ENCODE peak calls at places on chromosomes 6 and 20, in nine cellular contexts. Y is GM12878, Q is heart left ventricle, Z is OCI-LY7, X is left lung, A is tibial artery, M is cardiac muscle cell, K is stomach, U is adrenal gland. N is an unnamed sample.

GRCh38 chr20:3889489-3890409 is 562 bp downstream of the PANK2 start:
- DNase-seq in Z (peak; percentile 64), M (peak; percentile 13), Q (peak; percentile 77), U (peak; percentile 56), Y (no peak), K (peak; percentile 40), X (peak; percentile 89), A (peak; percentile 74), N (peak; percentile 59)

GRCh38 chr6:18454446-18454845 is 67.3 kb downstream of the RNF144B start:
- DNase-seq in U (no peak), Z (no peak), X (no peak), Y (no peak), K (no peak), Q (no peak), M (no peak), A (no peak), N (no peak)

GRCh38 chr6:23633986-23634385 is 492.0 kb upstream of the NRSN1 start:
- DNase-seq in Y (no peak), U (no peak), Q (no peak), Z (no peak), K (no peak), M (no peak), X (peak; percentile 50), A (no peak), N (no peak)

GRCh38 chr20:51036226-51036625 is 13.3 kb upstream of the KCNG1 start:
- DNase-seq in X (no peak), Y (no peak), U (no peak), K (no peak), Q (no peak), Z (no peak), A (no peak), M (no peak), N (no peak)

GRCh38 chr6:53065266-53066058 is at the start of gene FBXO9:
- DNase-seq in M (peak; percentile 84), A (peak; percentile 85), U (peak; percentile 79), Y (no peak), Q (peak; percentile 91), X (peak; percentile 93), Z (peak; percentile 79), K (peak; percentile 51), N (peak; percentile 82)

GRCh38 chr6:16305246-16305725 is 66.9 kb downstream of the GMPR start:
- DNase-seq in X (no peak), Y (peak; percentile 83), U (no peak), M (no peak), K (no peak), Q (no peak), Z (no peak), A (peak; percentile 10), N (no peak)

GRCh38 chr20:57856658-57857057 is 146.8 kb upstream of the PMEPA1 start:
- DNase-seq in X (no peak), A (no peak), Z (no peak), U (no peak), Q (no peak), Y (no peak), M (no peak), K (no peak), N (no peak)

GRCh38 chr20:3398681-3399252 is 8.7 kb downstream of the DNAAF9 start:
- DNase-seq in A (no peak), Y (no peak), K (no peak), U (no peak), Z (no peak), Q (no peak), M (no peak), X (no peak), N (no peak)

GRCh38 chr6:33116881-33117711 is 41.3 kb downstream of the HLA-DPB1 start:
- DNase-seq in Y (no peak), M (peak; percentile 44), A (no peak), K (no peak), U (no peak), Q (no peak), Z (no peak), X (peak; percentile 70), N (no peak)

GRCh38 chr20:21613512-21613911 is 92.0 kb upstream of the PAX1 start:
- DNase-seq in X (no peak), M (no peak), U (peak; percentile 71), Y (no peak), Q (no peak), K (peak; percentile 26), A (no peak), Z (no peak), N (peak; percentile 16)

GRCh38 chr6:47481806-47482205 is 4.2 kb downstream of the CD2AP start:
- DNase-seq in A (no peak), Z (peak; percentile 30), U (no peak), Q (no peak), X (no peak), Y (no peak), K (no peak), M (no peak), N (no peak)

GRCh38 chr6:47479156-47479541 is 1.6 kb downstream of the CD2AP start:
- DNase-seq in U (no peak), K (no peak), M (no peak), X (no peak), Y (no peak), Z (peak; percentile 55), A (no peak), Q (no peak), N (no peak)

GRCh38 chr6:47478233-47479155 is 905 bp downstream of the CD2AP start:
- DNase-seq in K (no peak), X (no peak), Q (no peak), Z (peak; percentile 42), U (no peak), M (peak; percentile 38), A (no peak), Y (no peak), N (no peak)

GRCh38 chr6:47477497-47478232 is at the start of gene CD2AP:
- DNase-seq in X (peak; percentile 92), K (peak; percentile 90), Y (peak; percentile 65), A (peak; percentile 92), Q (peak; percentile 92), M (peak; percentile 92), Z (peak; percentile 98), U (peak; percentile 91), N (peak; percentile 88)

DNA sequence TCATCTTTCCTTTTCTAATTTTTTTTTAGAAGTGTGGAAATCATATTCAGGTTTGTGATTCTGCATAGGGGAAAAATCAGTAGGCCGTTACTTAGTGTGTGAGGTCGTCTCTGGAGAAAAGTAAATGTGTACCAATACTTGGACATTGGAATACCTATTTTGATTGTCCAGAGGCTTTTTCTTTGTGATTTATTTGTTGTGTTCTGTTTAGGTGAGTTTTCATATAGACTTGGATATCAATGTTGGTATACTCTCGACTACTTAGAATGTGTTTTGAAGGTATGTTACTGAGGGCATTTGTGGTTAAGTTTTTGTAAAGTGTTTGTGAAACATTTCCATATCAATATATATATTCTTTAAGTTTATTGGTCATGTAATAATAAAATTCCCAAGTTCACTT is 2.3 kb downstream of the CD2AP start:
- DNase-seq in Y (no peak), K (no peak), M (no peak), Z (no peak), A (no peak), Q (no peak), X (no peak), U (no peak), N (no peak)
- H3K4me1 ChIP-seq in Y (peaks cover 10% of the 10 kb centered on the region), K (peaks cover 69% of the 10 kb centered on the region), M (peaks cover 18% of the 10 kb centered on the region), Z (peaks cover 59% of the 10 kb centered on the region), A (peaks cover 16% of the 10 kb centered on the region), Q (peaks cover 14% of the 10 kb centered on the region), X (peaks cover 6% of the 10 kb centered on the region), U (peaks cover 32% of the 10 kb centered on the region), N (no peaks in the 10 kb centered on the region)

GRCh38 chr20:63934271-63935068 is 21.7 kb downstream of the UCKL1 start:
- DNase-seq in Q (peak; percentile 50), A (no peak), K (no peak), Y (no peak), M (peak; percentile 49), U (no peak), Z (no peak), X (no peak), N (no peak)
- TF ChIP-seq CTCF in Q (peak; percentile 20), A (no peak), K (peak; percentile 16), Y (peak; percentile 18), M (peak; percentile 31), U (no peak), Z (peak; percentile 59), X (no peak), N (peak; percentile 61)

DNA sequence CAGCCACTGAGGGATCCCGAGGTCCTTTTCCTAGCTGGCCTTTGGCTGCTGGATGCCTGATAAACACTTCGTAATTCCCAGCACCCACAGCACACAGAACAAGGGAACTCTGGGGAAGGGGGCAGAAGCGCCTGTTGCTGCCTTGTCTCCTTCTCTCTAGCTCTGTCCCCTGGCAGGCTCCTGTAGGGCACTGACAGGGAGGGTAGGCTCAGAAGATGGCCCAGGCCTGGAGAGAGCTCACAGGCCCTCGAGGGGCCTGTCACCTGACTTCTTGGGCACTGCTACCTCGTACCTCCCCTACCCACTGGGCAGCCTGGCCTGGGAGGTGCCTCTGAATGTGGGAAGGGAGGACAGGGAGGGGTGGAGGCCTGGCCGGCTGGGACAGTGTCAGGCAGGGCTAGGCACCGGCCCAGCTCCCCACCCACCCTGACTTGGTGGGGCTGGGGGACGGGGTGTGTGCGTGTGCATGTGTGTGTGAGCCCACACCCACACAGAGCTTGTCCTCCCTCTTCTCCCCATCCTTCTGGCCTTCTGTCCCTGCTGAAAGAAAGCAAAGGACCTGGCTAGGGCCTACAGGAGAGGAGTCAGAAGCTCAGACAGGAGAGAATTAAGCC is 18.1 kb downstream of the C6orf132 start:
- DNase-seq in K (no peak), Y (no peak), M (no peak), X (no peak), A (no peak), U (no peak), Z (no peak), Q (no peak), N (no peak)
- H3K4me1 ChIP-seq in K (peaks cover 48% of the 10 kb centered on the region), Y (no peaks in the 10 kb centered on the region), M (peaks cover 12% of the 10 kb centered on the region), X (no peaks in the 10 kb centered on the region), A (peaks cover 12% of the 10 kb centered on the region), U (no peaks in the 10 kb centered on the region), Z (no peaks in the 10 kb centered on the region), Q (peaks cover 9% of the 10 kb centered on the region), N (peaks cover 5% of the 10 kb centered on the region)

DNA sequence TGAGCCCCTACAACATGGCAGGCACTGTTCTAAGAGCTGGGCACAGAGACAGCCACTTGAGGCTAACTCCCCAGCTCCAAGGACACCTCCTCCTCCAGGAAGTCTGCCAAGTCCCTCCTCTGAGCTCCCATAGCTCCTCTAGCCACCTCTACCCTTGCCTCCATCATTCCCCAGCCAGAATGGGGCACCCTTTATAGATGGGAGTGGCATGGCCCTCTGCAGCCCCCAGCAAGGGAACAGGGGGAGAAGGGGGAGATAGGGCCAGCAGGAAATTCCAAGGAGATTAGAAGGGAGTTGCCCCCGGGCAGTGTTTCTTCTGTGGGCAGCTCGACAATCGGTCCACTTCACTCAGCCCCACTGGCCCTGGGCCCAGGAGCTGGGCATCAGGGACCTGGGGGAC is 19.7 kb upstream of the TLDC2 start:
- DNase-seq in A (no peak), X (no peak), Z (no peak), M (no peak), Q (no peak), Y (no peak), K (no peak), U (peak; percentile 67), N (no peak)
- TF ChIP-seq CTCF in A (no peak), X (no peak), Z (no peak), M (no peak), Q (no peak), Y (no peak), K (no peak), U (no peak), N (no peak)

N was measured in BE2C.